ENCODE peak calls at places on chromosomes 3 and 15, in six cellular contexts. X, G, A, U, S and J are unnamed samples.

GRCh38 chr3:61239871-61240270 is 11.4 kb downstream of the FHIT start:
- DNase-seq in X (no peak), G (no peak), A (no peak), U (no peak), S (no peak), J (no peak)

GRCh38 chr15:74758736-74759135 is 10.1 kb downstream of the CYP1A2 start:
- DNase-seq in X (no peak), G (no peak), A (no peak), U (no peak), S (no peak), J (no peak)

GRCh38 chr15:85733415-85733814 is 61.3 kb downstream of the KLHL25 start:
- DNase-seq in X (no peak), G (no peak), A (no peak), U (no peak), S (no peak), J (no peak)

GRCh38 chr3:59774613-59775012 is 724.8 kb upstream of the CFAP20DC start:
- DNase-seq in X (no peak), G (no peak), A (no peak), U (no peak), S (no peak), J (no peak)

GRCh38 chr3:192433704-192434103 is 293.6 kb downstream of the FGF12 start:
- DNase-seq in X (no peak), G (no peak), A (no peak), U (peak), S (no peak), J (no peak)

GRCh38 chr3:10771486-10772225 is 44.4 kb upstream of the SLC6A11 start:
- DNase-seq in X (no peak), G (no peak), A (no peak), U (no peak), S (no peak), J (no peak)

GRCh38 chr3:187997490-187997889 is 156.5 kb upstream of the LPP start:
- DNase-seq in X (no peak), G (no peak), A (no peak), U (no peak), S (no peak), J (no peak)

GRCh38 chr3:129605593-129606521 is 619 bp downstream of the PLXND1 start:
- DNase-seq in X (no peak), G (no peak), A (peak), U (no peak), S (no peak), J (no peak)

GRCh38 chr3:52754373-52754772 is 16.4 kb downstream of the NEK4 start:
- DNase-seq in X (no peak), G (no peak), A (no peak), U (no peak), S (no peak), J (no peak)

GRCh38 chr15:67066041-67067021 is 929 bp downstream of the SMAD3 start:
- DNase-seq in X (no peak), G (peak), A (no peak), U (no peak), S (no peak), J (peak)

GRCh38 chr3:78050276-78051080 is 1010.6 kb downstream of the ROBO2 start:
- DNase-seq in X (no peak), G (no peak), A (no peak), U (no peak), S (no peak), J (no peak)

GRCh38 chr3:152272771-152273242 is 4.1 kb downstream of the MBNL1 start:
- DNase-seq in X (no peak), G (no peak), A (no peak), U (no peak), S (no peak), J (no peak)

GRCh38 chr3:108114423-108115065 is 23.7 kb upstream of the CD47 start:
- DNase-seq in X (no peak), G (no peak), A (no peak), U (no peak), S (no peak), J (no peak)

GRCh38 chr15:98586066-98586465 is 62.3 kb upstream of the IGF1R start:
- DNase-seq in X (no peak), G (no peak), A (no peak), U (no peak), S (no peak), J (no peak)

GRCh38 chr3:155281892-155282291 is 11.6 kb downstream of the STRIT1 start:
- DNase-seq in X (no peak), G (no peak), A (no peak), U (no peak), S (no peak), J (peak)

GRCh38 chr3:194748229-194748628 is 62.5 kb downstream of the FAM43A start:
- DNase-seq in X (no peak), G (no peak), A (peak), U (no peak), S (no peak), J (peak)

GRCh38 chr3:138397983-138398382 is 36.4 kb upstream of the ESYT3 start:
- DNase-seq in X (no peak), G (no peak), A (no peak), U (no peak), S (no peak), J (no peak)

GRCh38 chr3:64667887-64668581 is 19.8 kb downstream of the ADAMTS9 start:
- DNase-seq in X (no peak), G (no peak), A (no peak), U (no peak), S (no peak), J (no peak)
- TF ChIP-seq CTCF in X (no peak), G (no peak), A (no peak), U (no peak), S (no peak), J (no peak)

GRCh38 chr15:60720493-60721231 is 241.7 kb upstream of the ICE2 start:
- DNase-seq in X (no peak), G (no peak), A (no peak), U (peak), S (no peak), J (no peak)
- TF ChIP-seq CREB1 in X (peak), G (no peak), A (no peak), U (peak), S (no peak), J (no peak)

DNA sequence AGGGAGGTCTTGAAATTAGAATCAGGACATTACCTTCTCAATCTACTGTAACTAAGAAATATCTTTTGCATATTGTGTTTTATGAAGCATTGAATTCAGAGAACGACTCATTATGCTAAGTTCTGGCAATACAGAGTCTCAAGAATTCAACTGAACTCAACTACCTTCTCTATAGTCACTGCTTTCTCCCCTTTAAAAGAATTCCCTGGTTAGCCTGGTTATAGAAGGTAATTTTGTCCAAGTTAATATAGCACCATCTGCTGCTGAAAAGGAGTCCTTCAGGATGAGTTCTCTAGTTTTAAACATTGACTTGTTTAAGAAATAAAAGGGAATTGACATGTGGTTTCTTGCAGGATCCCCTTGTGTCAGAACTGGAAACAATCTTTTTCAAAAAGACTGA is 60.2 kb downstream of the IL16 start:
- DNase-seq in X (no peak), G (no peak), A (no peak), U (no peak), S (no peak), J (peak)
- TF ChIP-seq CTCF in X (no peak), G (peak), A (peak), U (no peak), S (peak), J (peak)

GRCh38 chr15:39403674-39404117 is 177.2 kb upstream of the THBS1 start:
- DNase-seq in X (peak), G (no peak), A (no peak), U (no peak), S (no peak), J (no peak)
- TF ChIP-seq CREB1 in X (no peak), G (no peak), A (no peak), U (no peak), S (no peak), J (no peak)